ENCODE peak calls at places on chromosomes 6 and 20, in five cellular contexts. Y is spleen, V is AG04450, K is IMR-90, H is Caco-2. J is an unnamed sample. For H3K9me3, the result is how much of the 10 kb centered on the place peaks cover.

GRCh38 chr6:41548098-41548840 is 2.1 kb downstream of the FOXP4 start:
- DNase-seq in Y (peak), V (no peak), K (no peak), H (no peak), J (peak)

GRCh38 chr20:44295995-44296394 is 15.0 kb downstream of the FITM2 start:
- DNase-seq in Y (no peak), V (no peak), K (no peak), H (no peak), J (no peak)

GRCh38 chr6:121847806-121848522 is 412.5 kb downstream of the GJA1 start:
- DNase-seq in Y (no peak), V (no peak), K (no peak), H (peak), J (no peak)

GRCh38 chr6:127971945-127972391 is 71.1 kb upstream of the THEMIS start:
- DNase-seq in Y (no peak), V (peak), K (peak), H (no peak), J (peak)

GRCh38 chr20:50469324-50469723 is 40.9 kb upstream of the PTPN1 start:
- DNase-seq in Y (no peak), V (no peak), K (no peak), H (no peak), J (no peak)

GRCh38 chr6:13447949-13448724 is 39.3 kb downstream of the GFOD1 start:
- DNase-seq in Y (no peak), V (no peak), K (no peak), H (no peak), J (no peak)

GRCh38 chr20:57195023-57195758 is 71.2 kb downstream of the BMP7 start:
- DNase-seq in Y (no peak), V (no peak), K (peak), H (no peak), J (no peak)

GRCh38 chr6:137099689-137100398 is 55.1 kb upstream of the IL20RA start:
- DNase-seq in Y (no peak), V (no peak), K (no peak), H (no peak), J (no peak)

GRCh38 chr6:118263929-118264486 is 284.1 kb upstream of the PLN start:
- DNase-seq in Y (no peak), V (no peak), K (peak), H (peak), J (no peak)

GRCh38 chr20:7193681-7194080 is 426.2 kb downstream of the BMP2 start:
- DNase-seq in Y (no peak), V (no peak), K (no peak), H (no peak), J (no peak)

GRCh38 chr20:7195704-7196103 is 428.2 kb downstream of the BMP2 start:
- DNase-seq in Y (no peak), V (no peak), K (no peak), H (no peak), J (no peak)

GRCh38 chr20:7199867-7200266 is 432.4 kb downstream of the BMP2 start:
- DNase-seq in Y (no peak), V (no peak), K (no peak), H (no peak), J (no peak)

GRCh38 chr20:7196481-7196880 is 429.0 kb downstream of the BMP2 start:
- DNase-seq in Y (no peak), V (no peak), K (no peak), H (no peak), J (no peak)
- H3K9me3 ChIP-seq in Y (under half), V (under half), K (under half), H (under half), J (under half)

GRCh38 chr6:82484001-82484400 is 120.4 kb downstream of the TPBG start:
- DNase-seq in Y (no peak), V (no peak), K (no peak), H (no peak), J (no peak)
- H3K9me3 ChIP-seq in Y (under half), V (under half), K (under half), H (under half), J (under half)

GRCh38 chr20:49281913-49282467 is 4.1 kb upstream of the ZNFX1 start:
- DNase-seq in Y (no peak), V (no peak), K (no peak), H (no peak), J (no peak)

GRCh38 chr20:49283703-49284625 is 6.1 kb upstream of the ZNFX1 start:
- DNase-seq in Y (no peak), V (no peak), K (no peak), H (peak), J (no peak)

GRCh38 chr20:49283176-49283702 is 5.4 kb upstream of the ZNFX1 start:
- DNase-seq in Y (no peak), V (no peak), K (no peak), H (no peak), J (no peak)

GRCh38 chr20:49281059-49281912 is 3.4 kb upstream of the ZNFX1 start:
- DNase-seq in Y (no peak), V (no peak), K (no peak), H (peak), J (no peak)

GRCh38 chr20:49282584-49283171 is 4.8 kb upstream of the ZNFX1 start:
- DNase-seq in Y (no peak), V (no peak), K (no peak), H (no peak), J (no peak)
- H3K9me3 ChIP-seq in Y (half or more), V (under half), K (under half), H (half or more), J (half or more)

DNA sequence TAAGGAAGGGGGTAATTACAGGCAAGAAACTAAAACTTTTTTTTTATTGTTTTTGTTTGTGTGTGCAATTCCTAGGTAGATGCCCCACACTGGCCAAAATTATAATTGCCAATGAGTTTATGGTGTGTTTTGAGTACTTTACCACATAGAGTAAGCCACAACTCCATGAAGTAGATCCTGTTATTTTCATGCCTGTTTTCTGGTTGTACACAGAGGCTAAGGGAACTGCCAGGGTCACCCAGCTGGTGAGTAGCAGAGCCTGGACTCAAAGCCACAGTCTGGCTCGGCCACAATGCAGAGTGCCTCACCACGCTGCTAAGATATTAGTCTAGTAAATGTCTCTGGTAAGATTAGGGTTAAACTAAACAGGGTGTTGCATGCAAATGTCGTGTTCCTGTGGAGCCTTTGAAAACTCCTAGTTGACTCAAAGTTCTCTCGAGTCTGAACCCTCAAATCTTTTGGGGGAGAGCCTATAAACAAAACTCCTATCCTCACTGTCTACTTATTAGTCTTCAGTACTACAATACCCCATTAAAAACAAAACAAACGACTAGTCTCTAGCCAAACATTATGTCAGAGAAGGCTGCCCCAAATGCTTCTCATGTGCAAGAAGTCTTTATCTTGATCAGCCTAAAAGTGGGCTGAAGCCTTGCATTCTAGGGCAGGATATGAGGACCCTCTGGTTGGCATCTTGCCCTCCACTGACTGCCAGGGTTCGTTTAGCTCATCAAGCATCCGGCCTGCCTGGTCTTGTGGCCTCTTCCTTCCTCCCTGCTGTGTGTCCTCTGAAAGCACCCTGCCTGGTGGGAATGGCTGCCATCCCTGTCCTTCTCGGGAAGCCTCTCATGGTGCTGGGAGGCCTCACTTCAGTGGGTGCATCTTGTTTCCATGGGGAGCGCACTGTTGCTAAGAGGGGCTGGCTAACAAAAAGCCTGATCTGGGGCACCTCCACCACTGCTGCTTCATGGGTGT is 4.2 kb downstream of the DUSP22 start:
- DNase-seq in Y (peak), V (no peak), K (no peak), H (no peak), J (no peak)
- H3K9me3 ChIP-seq in Y (under half), V (half or more), K (under half), H (under half), J (under half)

DNA sequence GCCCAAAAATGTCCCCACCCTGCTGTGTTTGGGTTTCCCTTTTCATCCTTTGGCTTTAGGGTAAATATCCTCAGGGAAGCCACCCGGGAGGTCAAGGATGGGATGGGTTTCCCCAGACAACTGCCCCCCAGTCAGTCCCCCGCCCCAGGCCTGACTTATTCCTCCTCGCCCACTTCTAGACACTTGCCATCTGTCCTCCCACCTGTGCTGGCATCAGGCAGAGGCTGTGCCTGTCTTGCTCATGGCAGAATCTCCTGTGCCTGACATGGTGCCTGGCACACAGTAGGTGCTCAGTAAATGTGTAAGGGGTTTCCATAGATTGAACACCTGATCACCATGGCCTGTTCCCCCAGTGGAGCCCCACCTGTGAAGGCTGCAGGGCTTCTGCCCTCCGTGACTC is 141.8 kb downstream of the PHACTR3 start:
- DNase-seq in Y (no peak), V (no peak), K (no peak), H (no peak), J (no peak)
- H3K9me3 ChIP-seq in Y (under half), V (under half), K (under half), H (under half), J (under half)